ENCODE peak calls at places on chromosomes 12 and 14, in ten cellular contexts. One of them, this sample, is unnamed.

GRCh38 chr12:75650989-75651695 is 139.7 kb upstream of the KRR1 start:
- DNase-seq in gastrocnemius medialis: no peak
- DNase-seq in mesothelial cell of epicardium: no peak
- DNase-seq in astrocyte of the spinal cord: peak
- DNase-seq in sigmoid colon: no peak
- DNase-seq in CD8-positive, alpha-beta T cell: no peak
- DNase-seq in WTC11: no peak
- DNase-seq in left ventricle myocardium inferior: no peak
- DNase-seq in lung: no peak
- DNase-seq in stomach: no peak
- DNase-seq in this sample: no peak

GRCh38 chr12:89893972-89894706 is 185.5 kb upstream of the ATP2B1 start:
- DNase-seq in WTC11: no peak
- DNase-seq in gastrocnemius medialis: no peak
- DNase-seq in left ventricle myocardium inferior: no peak
- DNase-seq in stomach: no peak
- DNase-seq in astrocyte of the spinal cord: peak
- DNase-seq in mesothelial cell of epicardium: no peak
- DNase-seq in lung: no peak
- DNase-seq in sigmoid colon: no peak
- DNase-seq in CD8-positive, alpha-beta T cell: no peak
- DNase-seq in this sample: no peak

GRCh38 chr12:69240625-69240984 is 1.2 kb downstream of the CPSF6 start:
- DNase-seq in CD8-positive, alpha-beta T cell: peak
- DNase-seq in left ventricle myocardium inferior: no peak
- DNase-seq in sigmoid colon: no peak
- DNase-seq in mesothelial cell of epicardium: no peak
- DNase-seq in stomach: no peak
- DNase-seq in gastrocnemius medialis: no peak
- DNase-seq in WTC11: no peak
- DNase-seq in lung: no peak
- DNase-seq in astrocyte of the spinal cord: no peak
- DNase-seq in this sample: no peak

GRCh38 chr12:49636979-49637378 is 13.6 kb downstream of the PRPF40B start:
- DNase-seq in gastrocnemius medialis: peak
- DNase-seq in astrocyte of the spinal cord: peak
- DNase-seq in mesothelial cell of epicardium: no peak
- DNase-seq in sigmoid colon: peak
- DNase-seq in left ventricle myocardium inferior: no peak
- DNase-seq in stomach: peak
- DNase-seq in WTC11: peak
- DNase-seq in CD8-positive, alpha-beta T cell: peak
- DNase-seq in lung: no peak
- DNase-seq in this sample: no peak

GRCh38 chr14:94602722-94603121 is 9.5 kb upstream of the SERPINA3 start:
- DNase-seq in lung: no peak
- DNase-seq in WTC11: no peak
- DNase-seq in sigmoid colon: peak
- DNase-seq in mesothelial cell of epicardium: no peak
- DNase-seq in stomach: no peak
- DNase-seq in CD8-positive, alpha-beta T cell: no peak
- DNase-seq in astrocyte of the spinal cord: no peak
- DNase-seq in gastrocnemius medialis: no peak
- DNase-seq in left ventricle myocardium inferior: no peak
- DNase-seq in this sample: no peak

GRCh38 chr14:52911904-52912303 is 38.9 kb downstream of the FERMT2 start:
- DNase-seq in left ventricle myocardium inferior: no peak
- DNase-seq in stomach: no peak
- DNase-seq in WTC11: no peak
- DNase-seq in lung: no peak
- DNase-seq in mesothelial cell of epicardium: no peak
- DNase-seq in astrocyte of the spinal cord: no peak
- DNase-seq in CD8-positive, alpha-beta T cell: no peak
- DNase-seq in gastrocnemius medialis: no peak
- DNase-seq in sigmoid colon: no peak
- DNase-seq in this sample: no peak

GRCh38 chr12:30985814-30986452 is 59.4 kb downstream of the TSPAN11 start:
- DNase-seq in lung: peak
- DNase-seq in CD8-positive, alpha-beta T cell: no peak
- DNase-seq in gastrocnemius medialis: no peak
- DNase-seq in stomach: peak
- DNase-seq in astrocyte of the spinal cord: peak
- DNase-seq in WTC11: peak
- DNase-seq in sigmoid colon: no peak
- DNase-seq in mesothelial cell of epicardium: peak
- DNase-seq in left ventricle myocardium inferior: peak
- DNase-seq in this sample: no peak

GRCh38 chr12:47868552-47869031 is 36.2 kb downstream of the VDR start:
- DNase-seq in lung: no peak
- DNase-seq in mesothelial cell of epicardium: no peak
- DNase-seq in stomach: no peak
- DNase-seq in left ventricle myocardium inferior: no peak
- DNase-seq in astrocyte of the spinal cord: no peak
- DNase-seq in CD8-positive, alpha-beta T cell: no peak
- DNase-seq in sigmoid colon: no peak
- DNase-seq in gastrocnemius medialis: no peak
- DNase-seq in WTC11: no peak
- DNase-seq in this sample: no peak

GRCh38 chr12:38930994-38931393 is 25.6 kb upstream of the CPNE8 start:
- DNase-seq in gastrocnemius medialis: no peak
- DNase-seq in stomach: no peak
- DNase-seq in CD8-positive, alpha-beta T cell: no peak
- DNase-seq in WTC11: no peak
- DNase-seq in mesothelial cell of epicardium: no peak
- DNase-seq in lung: no peak
- DNase-seq in astrocyte of the spinal cord: no peak
- DNase-seq in sigmoid colon: no peak
- DNase-seq in left ventricle myocardium inferior: no peak
- DNase-seq in this sample: no peak

GRCh38 chr12:106288510-106289195 is 13.9 kb upstream of the TCP11L2 start:
- DNase-seq in left ventricle myocardium inferior: no peak
- DNase-seq in stomach: no peak
- DNase-seq in mesothelial cell of epicardium: no peak
- DNase-seq in WTC11: no peak
- DNase-seq in sigmoid colon: no peak
- DNase-seq in CD8-positive, alpha-beta T cell: no peak
- DNase-seq in gastrocnemius medialis: no peak
- DNase-seq in lung: no peak
- DNase-seq in astrocyte of the spinal cord: peak
- DNase-seq in this sample: no peak

GRCh38 chr12:57611116-57611809 is at the start of gene ARHGEF25:
- DNase-seq in CD8-positive, alpha-beta T cell: peak
- DNase-seq in stomach: peak
- DNase-seq in astrocyte of the spinal cord: peak
- DNase-seq in lung: peak
- DNase-seq in sigmoid colon: peak
- DNase-seq in gastrocnemius medialis: no peak
- DNase-seq in left ventricle myocardium inferior: peak
- DNase-seq in mesothelial cell of epicardium: peak
- DNase-seq in WTC11: peak
- DNase-seq in this sample: no peak

GRCh38 chr14:52547027-52547426 is 5.3 kb downstream of the TXNDC16 start:
- DNase-seq in stomach: no peak
- DNase-seq in astrocyte of the spinal cord: no peak
- DNase-seq in CD8-positive, alpha-beta T cell: no peak
- DNase-seq in WTC11: no peak
- DNase-seq in lung: no peak
- DNase-seq in left ventricle myocardium inferior: no peak
- DNase-seq in sigmoid colon: no peak
- DNase-seq in mesothelial cell of epicardium: no peak
- DNase-seq in gastrocnemius medialis: no peak
- DNase-seq in this sample: no peak

GRCh38 chr12:124559182-124560017 is 8.0 kb downstream of the NCOR2 start:
- DNase-seq in left ventricle myocardium inferior: no peak
- DNase-seq in sigmoid colon: no peak
- DNase-seq in stomach: no peak
- DNase-seq in WTC11: no peak
- DNase-seq in CD8-positive, alpha-beta T cell: no peak
- DNase-seq in lung: no peak
- DNase-seq in mesothelial cell of epicardium: no peak
- DNase-seq in gastrocnemius medialis: no peak
- DNase-seq in astrocyte of the spinal cord: no peak
- DNase-seq in this sample: no peak

DNA sequence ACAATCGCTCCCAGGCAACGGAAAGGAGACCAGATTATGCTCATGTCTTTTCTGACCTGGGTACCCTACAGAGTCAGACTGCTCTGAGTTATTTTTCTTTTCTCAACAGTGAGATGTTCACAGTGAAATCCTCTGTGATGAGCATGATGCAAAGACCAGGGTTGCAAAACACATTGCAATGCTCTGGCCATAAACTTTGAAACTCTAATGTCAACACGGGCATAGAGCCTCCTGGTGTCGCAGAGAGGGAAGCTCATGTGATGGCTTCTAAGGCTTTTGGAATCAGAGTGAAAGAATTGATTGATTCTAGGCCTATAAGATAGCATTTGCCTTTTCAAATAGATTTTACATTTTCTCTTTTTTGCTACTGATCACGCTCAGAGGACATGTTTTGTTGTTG is 193.4 kb downstream of the RASSF9 start:
- DNase-seq in lung: no peak
- DNase-seq in stomach: no peak
- DNase-seq in CD8-positive, alpha-beta T cell: no peak
- DNase-seq in gastrocnemius medialis: no peak
- DNase-seq in WTC11: no peak
- DNase-seq in sigmoid colon: no peak
- DNase-seq in mesothelial cell of epicardium: no peak
- DNase-seq in left ventricle myocardium inferior: no peak
- DNase-seq in astrocyte of the spinal cord: no peak
- DNase-seq in this sample: no peak
- TF ChIP-seq CTCF in lung: no peak
- TF ChIP-seq CTCF in stomach: no peak
- TF ChIP-seq CTCF in CD8-positive, alpha-beta T cell: no peak
- TF ChIP-seq CTCF in gastrocnemius medialis: no peak
- TF ChIP-seq CTCF in WTC11: peak
- TF ChIP-seq CTCF in sigmoid colon: no peak
- TF ChIP-seq CTCF in mesothelial cell of epicardium: no peak
- TF ChIP-seq CTCF in left ventricle myocardium inferior: no peak
- TF ChIP-seq CTCF in astrocyte of the spinal cord: no peak
- TF ChIP-seq CTCF in this sample: peak

GRCh38 chr12:23356440-23356839 is 593.0 kb downstream of the SOX5 start:
- DNase-seq in astrocyte of the spinal cord: no peak
- DNase-seq in WTC11: no peak
- DNase-seq in mesothelial cell of epicardium: no peak
- DNase-seq in stomach: no peak
- DNase-seq in left ventricle myocardium inferior: no peak
- DNase-seq in CD8-positive, alpha-beta T cell: no peak
- DNase-seq in lung: no peak
- DNase-seq in sigmoid colon: no peak
- DNase-seq in gastrocnemius medialis: no peak
- DNase-seq in this sample: no peak

GRCh38 chr12:23359975-23360638 is 589.4 kb downstream of the SOX5 start:
- DNase-seq in mesothelial cell of epicardium: no peak
- DNase-seq in CD8-positive, alpha-beta T cell: no peak
- DNase-seq in sigmoid colon: no peak
- DNase-seq in lung: no peak
- DNase-seq in WTC11: no peak
- DNase-seq in stomach: no peak
- DNase-seq in left ventricle myocardium inferior: no peak
- DNase-seq in astrocyte of the spinal cord: no peak
- DNase-seq in gastrocnemius medialis: no peak
- DNase-seq in this sample: no peak

GRCh38 chr12:23356927-23357708 is 592.4 kb downstream of the SOX5 start:
- DNase-seq in mesothelial cell of epicardium: no peak
- DNase-seq in stomach: no peak
- DNase-seq in CD8-positive, alpha-beta T cell: no peak
- DNase-seq in lung: no peak
- DNase-seq in sigmoid colon: no peak
- DNase-seq in WTC11: no peak
- DNase-seq in left ventricle myocardium inferior: no peak
- DNase-seq in gastrocnemius medialis: no peak
- DNase-seq in astrocyte of the spinal cord: no peak
- DNase-seq in this sample: no peak

DNA sequence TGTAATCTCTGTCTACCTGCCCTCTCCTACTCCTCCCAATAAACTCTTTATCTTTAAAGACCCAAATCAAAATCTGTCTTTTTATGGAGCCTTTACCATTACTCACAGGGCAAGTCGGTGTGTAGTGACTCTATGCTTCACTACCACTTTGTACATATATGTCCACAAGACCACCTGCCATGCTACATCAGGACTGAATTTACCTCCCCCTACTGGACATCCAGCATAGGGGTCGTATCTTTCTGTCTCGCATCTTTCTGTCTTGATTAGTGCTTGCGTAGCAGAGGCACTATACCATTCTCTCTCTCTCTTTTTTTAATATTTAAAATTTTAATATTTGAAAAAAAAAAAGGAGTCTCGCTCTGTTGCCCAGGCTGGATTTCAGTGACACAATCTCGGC is 587.5 kb downstream of the SOX5 start:
- DNase-seq in astrocyte of the spinal cord: no peak
- DNase-seq in WTC11: no peak
- DNase-seq in stomach: no peak
- DNase-seq in lung: no peak
- DNase-seq in CD8-positive, alpha-beta T cell: no peak
- DNase-seq in mesothelial cell of epicardium: no peak
- DNase-seq in gastrocnemius medialis: no peak
- DNase-seq in sigmoid colon: no peak
- DNase-seq in left ventricle myocardium inferior: no peak
- DNase-seq in this sample: no peak
- TF ChIP-seq CTCF in astrocyte of the spinal cord: no peak
- TF ChIP-seq CTCF in WTC11: peak
- TF ChIP-seq CTCF in stomach: no peak
- TF ChIP-seq CTCF in lung: no peak
- TF ChIP-seq CTCF in CD8-positive, alpha-beta T cell: no peak
- TF ChIP-seq CTCF in mesothelial cell of epicardium: peak
- TF ChIP-seq CTCF in gastrocnemius medialis: no peak
- TF ChIP-seq CTCF in sigmoid colon: no peak
- TF ChIP-seq CTCF in left ventricle myocardium inferior: no peak
- TF ChIP-seq CTCF in this sample: peak

DNA sequence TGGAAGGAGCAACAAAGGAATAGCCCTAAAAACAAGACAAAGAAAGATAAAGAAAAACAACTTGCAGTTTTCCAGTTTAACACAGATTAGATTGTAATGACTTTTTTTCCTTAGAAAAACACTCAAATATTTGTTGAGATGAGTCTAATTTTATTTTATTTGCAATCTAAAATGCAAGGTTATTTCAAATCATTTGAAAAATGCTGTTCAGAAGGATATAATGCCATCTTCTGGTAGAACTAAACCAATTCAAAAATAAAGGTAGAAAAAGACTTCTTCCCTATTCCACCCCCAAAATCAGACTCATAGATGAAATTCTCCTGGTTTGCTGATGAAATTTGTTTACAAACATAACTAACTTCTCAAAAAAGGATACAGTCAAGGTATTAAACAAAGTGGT is 84.5 kb upstream of the TTC7B start:
- DNase-seq in gastrocnemius medialis: no peak
- DNase-seq in mesothelial cell of epicardium: no peak
- DNase-seq in WTC11: no peak
- DNase-seq in CD8-positive, alpha-beta T cell: no peak
- DNase-seq in stomach: no peak
- DNase-seq in sigmoid colon: no peak
- DNase-seq in lung: no peak
- DNase-seq in left ventricle myocardium inferior: no peak
- DNase-seq in astrocyte of the spinal cord: peak
- DNase-seq in this sample: no peak
- TF ChIP-seq CTCF in gastrocnemius medialis: no peak
- TF ChIP-seq CTCF in mesothelial cell of epicardium: no peak
- TF ChIP-seq CTCF in WTC11: no peak
- TF ChIP-seq CTCF in CD8-positive, alpha-beta T cell: no peak
- TF ChIP-seq CTCF in stomach: no peak
- TF ChIP-seq CTCF in sigmoid colon: no peak
- TF ChIP-seq CTCF in lung: no peak
- TF ChIP-seq CTCF in left ventricle myocardium inferior: peak
- TF ChIP-seq CTCF in astrocyte of the spinal cord: no peak
- TF ChIP-seq CTCF in this sample: peak

GRCh38 chr14:78598046-78598652 is 428.0 kb downstream of the NRXN3 start:
- DNase-seq in sigmoid colon: peak
- DNase-seq in mesothelial cell of epicardium: peak
- DNase-seq in lung: peak
- DNase-seq in CD8-positive, alpha-beta T cell: peak
- DNase-seq in astrocyte of the spinal cord: peak
- DNase-seq in gastrocnemius medialis: peak
- DNase-seq in stomach: peak
- DNase-seq in WTC11: peak
- DNase-seq in left ventricle myocardium inferior: peak
- DNase-seq in this sample: no peak
- TF ChIP-seq CTCF in sigmoid colon: peak
- TF ChIP-seq CTCF in mesothelial cell of epicardium: peak
- TF ChIP-seq CTCF in lung: peak
- TF ChIP-seq CTCF in CD8-positive, alpha-beta T cell: peak
- TF ChIP-seq CTCF in astrocyte of the spinal cord: peak
- TF ChIP-seq CTCF in gastrocnemius medialis: peak
- TF ChIP-seq CTCF in stomach: no peak
- TF ChIP-seq CTCF in WTC11: peak
- TF ChIP-seq CTCF in left ventricle myocardium inferior: peak
- TF ChIP-seq CTCF in this sample: peak